ENCODE peak calls at places on chromosomes 11 and 22, in six cellular contexts. P is Peyer's patch, N is ovary, Q is A549, I is GM23338, J is neuronal stem cell. F is an unnamed sample.
A peak's percentile ranks its signal among the peaks of the same experiment; 100 is the strongest.

GRCh38 chr11:119147604-119148333 is 1.1 kb upstream of the ABCG4 start:
- DNase-seq in P (no peak), N (no peak), Q (no peak), I (peak; percentile 66), J (no peak), F (peak; percentile 19)

GRCh38 chr11:945986-946385 is 20.3 kb downstream of the AP2A2 start:
- DNase-seq in P (no peak), N (no peak), Q (no peak), I (peak; percentile 91), J (peak; percentile 84), F (no peak)

GRCh38 chr11:3026803-3027202 is 30.4 kb downstream of the CARS1 start:
- DNase-seq in P (no peak), N (no peak), Q (no peak), I (no peak), J (no peak), F (no peak)

GRCh38 chr11:15843309-15843857 is 513.0 kb downstream of the SOX6 start:
- DNase-seq in P (no peak), N (no peak), Q (no peak), I (peak; percentile 57), J (peak; percentile 43), F (peak; percentile 89)

GRCh38 chr11:72036687-72037086 is 38.0 kb downstream of the IL18BP start:
- DNase-seq in P (no peak), N (no peak), Q (no peak), I (no peak), J (no peak), F (no peak)

GRCh38 chr22:26416670-26417270 is 12.3 kb upstream of the ASPHD2 start:
- DNase-seq in P (no peak), N (no peak), Q (no peak), I (peak; percentile 83), J (no peak), F (peak; percentile 72)

GRCh38 chr11:112753706-112754105 is 207.5 kb upstream of the NCAM1 start:
- DNase-seq in P (no peak), N (no peak), Q (no peak), I (no peak), J (no peak), F (no peak)

GRCh38 chr11:76288166-76288978 is 82.1 kb upstream of the WNT11 start:
- DNase-seq in P (no peak), N (no peak), Q (no peak), I (no peak), J (no peak), F (peak; percentile 49)

GRCh38 chr22:48713266-48714205 is 1114.1 kb downstream of the BRD1 start:
- DNase-seq in P (peak; percentile 33), N (no peak), Q (no peak), I (no peak), J (no peak), F (no peak)

GRCh38 chr22:41862530-41863266 is 29.8 kb downstream of the SREBF2 start:
- DNase-seq in P (no peak), N (no peak), Q (no peak), I (no peak), J (no peak), F (no peak)

GRCh38 chr11:30424336-30424735 is 101.4 kb downstream of the ARL14EP start:
- DNase-seq in P (no peak), N (no peak), Q (no peak), I (no peak), J (no peak), F (peak; percentile 17)

GRCh38 chr11:68965901-68966868 is 14.6 kb downstream of the MRGPRD start:
- DNase-seq in P (no peak), N (no peak), Q (no peak), I (no peak), J (no peak), F (peak; percentile 24)
- H3K4me3 ChIP-seq in P (no peak overlapping the region), N (no peak overlapping the region), Q (no peak overlapping the region), I (no peak overlapping the region), J (no peak overlapping the region), F (no peak overlapping the region)

GRCh38 chr11:26399336-26399735 is 67.4 kb downstream of the ANO3 start:
- DNase-seq in P (no peak), N (no peak), Q (no peak), I (no peak), J (no peak), F (no peak)
- H3K4me3 ChIP-seq in P (no peak overlapping the region), N (no peak overlapping the region), Q (no peak overlapping the region), I (no peak overlapping the region), J (no peak overlapping the region), F (no peak overlapping the region)

GRCh38 chr11:9567401-9567800 is 6.1 kb upstream of the WEE1 start:
- DNase-seq in P (no peak), N (no peak), Q (no peak), I (no peak), J (no peak), F (no peak)

GRCh38 chr11:9568854-9569587 is 4.4 kb upstream of the WEE1 start:
- DNase-seq in P (peak; percentile 77), N (peak; percentile 49), Q (peak; percentile 50), I (peak; percentile 92), J (no peak), F (peak; percentile 80)

GRCh38 chr11:9566561-9567063 is 6.9 kb upstream of the WEE1 start:
- DNase-seq in P (no peak), N (no peak), Q (no peak), I (no peak), J (no peak), F (no peak)

GRCh38 chr11:9569588-9570164 is 3.8 kb upstream of the WEE1 start:
- DNase-seq in P (no peak), N (no peak), Q (no peak), I (peak; percentile 28), J (no peak), F (peak; percentile 49)

DNA sequence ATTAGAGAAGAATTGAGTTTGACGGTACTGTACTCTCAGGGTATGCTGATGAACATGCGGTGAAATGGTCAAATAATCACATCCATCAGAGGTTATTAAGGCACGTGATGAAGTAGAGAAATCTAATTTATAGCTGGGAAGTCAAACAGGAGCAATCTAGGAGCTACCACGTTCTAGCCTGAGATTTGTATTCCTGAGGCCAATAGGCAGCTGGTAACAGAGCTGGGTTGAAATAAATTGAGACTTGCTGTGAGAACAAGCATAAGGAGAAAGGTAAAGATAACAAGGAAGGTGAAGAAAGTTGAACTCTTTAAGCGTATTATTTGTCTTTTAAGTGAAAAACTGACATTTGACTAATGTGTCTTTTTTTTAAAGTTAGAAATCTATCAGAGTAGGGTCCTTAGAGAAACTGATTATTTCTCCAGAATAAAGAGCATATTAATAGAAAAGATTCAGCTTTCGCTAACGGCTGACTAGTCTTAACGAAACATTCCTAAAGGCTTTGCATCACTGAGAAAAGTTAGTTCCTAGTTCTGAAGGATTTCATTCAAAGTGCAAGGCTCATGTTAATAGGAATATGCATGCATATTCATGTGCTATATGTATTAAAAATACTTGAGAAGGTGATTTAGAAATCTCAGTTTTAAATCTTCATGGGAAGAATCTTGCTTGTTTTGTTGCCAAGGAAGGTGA is 5.2 kb upstream of the WEE1 start:
- DNase-seq in P (no peak), N (no peak), Q (no peak), I (no peak), J (no peak), F (no peak)
- H3K4me3 ChIP-seq in P (no peak overlapping the region), N (no peak overlapping the region), Q (no peak overlapping the region), I (peak overlapping the region; percentile 1), J (no peak overlapping the region), F (peak overlapping the region; percentile 43)

GRCh38 chr11:64290352-64290751 is 750 bp upstream of the KCNK4 start:
- DNase-seq in P (no peak), N (no peak), Q (no peak), I (no peak), J (no peak), F (no peak)

GRCh38 chr11:64292458-64293254 is 1.6 kb downstream of the KCNK4 start:
- DNase-seq in P (peak; percentile 43), N (no peak), Q (no peak), I (peak; percentile 54), J (no peak), F (no peak)

GRCh38 chr11:64291746-64292457 is 800 bp downstream of the KCNK4 start:
- DNase-seq in P (peak; percentile 48), N (no peak), Q (no peak), I (no peak), J (no peak), F (no peak)

GRCh38 chr11:64289011-64289564 is 2.0 kb upstream of the KCNK4 start:
- DNase-seq in P (no peak), N (no peak), Q (no peak), I (no peak), J (no peak), F (no peak)

GRCh38 chr11:64290894-64291745 is at the start of gene KCNK4:
- DNase-seq in P (peak; percentile 45), N (no peak), Q (no peak), I (peak; percentile 54), J (no peak), F (no peak)
- H3K4me3 ChIP-seq in P (peak within 1 kb of the TSS; percentile 5), N (no peak within 1 kb of the TSS), Q (no peak within 1 kb of the TSS), I (peak within 1 kb of the TSS; percentile 59), J (peak within 1 kb of the TSS; percentile 68), F (no peak within 1 kb of the TSS)

GRCh38 chr22:38213319-38214247 is 11.8 kb downstream of the MAFF start:
- DNase-seq in P (peak; percentile 56), N (no peak), Q (no peak), I (peak; percentile 47), J (no peak), F (no peak)
- H3K4me3 ChIP-seq in P (no peak overlapping the region), N (no peak overlapping the region), Q (no peak overlapping the region), I (peak overlapping the region; percentile 61), J (no peak overlapping the region), F (no peak overlapping the region)

GRCh38 chr11:7486731-7487130 is 1.4 kb downstream of the OLFML1 start:
- DNase-seq in P (no peak), N (peak; percentile 40), Q (no peak), I (no peak), J (no peak), F (no peak)
- H3K4me3 ChIP-seq in P (no peak overlapping the region), N (peak overlapping the region; percentile 4), Q (no peak overlapping the region), I (no peak overlapping the region), J (no peak overlapping the region), F (no peak overlapping the region)

GRCh38 chr11:43941257-43941879 is 1.1 kb upstream of the C11orf96 start:
- DNase-seq in P (no peak), N (no peak), Q (no peak), I (no peak), J (no peak), F (no peak)
- H3K4me3 ChIP-seq in P (no peak overlapping the region), N (peak overlapping the region; percentile 94), Q (peak overlapping the region; percentile 51), I (peak overlapping the region; percentile 64), J (no peak overlapping the region), F (peak overlapping the region; percentile 67)

GRCh38 chr11:20156876-20157613 is 3.2 kb downstream of the DBX1 start:
- DNase-seq in P (no peak), N (no peak), Q (no peak), I (peak; percentile 27), J (peak; percentile 73), F (no peak)
- H3K4me3 ChIP-seq in P (peak overlapping the region; percentile 30), N (no peak overlapping the region), Q (peak overlapping the region; percentile 36), I (peak overlapping the region; percentile 81), J (peak overlapping the region; percentile 80), F (no peak overlapping the region)

DNA sequence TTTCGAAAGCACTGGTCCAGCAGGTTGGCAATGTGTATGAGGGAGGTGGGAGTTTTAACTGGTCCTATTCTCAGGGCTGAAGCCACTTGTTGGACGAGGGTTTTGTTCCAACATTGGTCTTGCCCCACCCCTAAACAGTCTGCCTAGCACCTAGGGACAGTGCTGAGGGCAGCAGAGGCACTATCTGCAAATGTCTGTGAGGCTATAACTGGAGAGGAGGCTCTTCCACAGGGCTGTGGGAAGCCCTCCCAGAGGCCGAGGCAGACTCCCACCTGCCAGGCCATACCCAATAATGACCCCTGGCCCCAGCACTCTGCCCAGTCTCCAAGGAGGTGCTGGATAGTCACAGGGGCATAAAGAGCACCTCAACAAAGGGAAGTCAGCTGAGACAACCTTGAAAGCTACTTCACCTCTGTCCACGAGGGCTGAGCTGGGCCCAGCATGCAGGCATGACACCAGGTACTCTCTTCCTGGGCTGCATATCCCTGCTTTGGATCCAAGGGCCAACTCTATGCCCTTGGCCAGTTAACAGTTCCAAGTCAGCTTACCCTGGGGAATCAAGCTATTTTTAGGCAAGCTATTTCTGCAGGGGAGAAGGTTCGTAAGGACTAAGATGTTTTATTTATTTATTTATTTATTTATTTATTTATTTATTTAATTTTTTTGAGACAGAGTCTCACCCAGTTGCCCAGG is 40.2 kb upstream of the SLC25A1 start:
- DNase-seq in P (no peak), N (no peak), Q (no peak), I (no peak), J (no peak), F (peak; percentile 9)
- H3K4me3 ChIP-seq in P (no peak overlapping the region), N (no peak overlapping the region), Q (no peak overlapping the region), I (no peak overlapping the region), J (no peak overlapping the region), F (no peak overlapping the region)